ENCODE peak calls at places on chromosomes 3 and 15, in nine cellular contexts. K is T-helper 9 cell, U is NAMALWA, H is AG04449, F is brain microvascular endothelial cell, T is activated gamma-delta T cell treated with Interleukin-2 at 50 U/mL for 16 hours, V is GM13976, P is tibial artery, Z is progenitor cell of endocrine pancreas. Y is an unnamed sample.

GRCh38 chr3:81643721-81644120 is 117.7 kb downstream of the GBE1 start:
- DNase-seq in K (no peak), U (peak), H (peak), F (peak), T (no peak), V (no peak), P (no peak), Z (no peak), Y (no peak)

GRCh38 chr15:95086543-95087252 is 855.3 kb downstream of the MCTP2 start:
- DNase-seq in K (no peak), U (no peak), H (no peak), F (peak), T (no peak), V (no peak), P (no peak), Z (no peak), Y (peak)

GRCh38 chr15:32905481-32905880 is 187.7 kb downstream of the GREM1 start:
- DNase-seq in K (no peak), U (no peak), H (no peak), F (no peak), T (no peak), V (no peak), P (no peak), Z (no peak), Y (no peak)

GRCh38 chr3:101065962-101066361 is 72.7 kb upstream of the ABI3BP start:
- DNase-seq in K (no peak), U (no peak), H (peak), F (peak), T (no peak), V (no peak), P (no peak), Z (no peak), Y (peak)

GRCh38 chr3:5309602-5310001 is 122.1 kb downstream of the EDEM1 start:
- DNase-seq in K (no peak), U (no peak), H (no peak), F (no peak), T (no peak), V (no peak), P (no peak), Z (no peak), Y (no peak)

GRCh38 chr3:49377483-49377882 is 19.3 kb upstream of the GPX1 start:
- DNase-seq in K (no peak), U (peak), H (no peak), F (peak), T (peak), V (peak), P (no peak), Z (no peak), Y (no peak)

GRCh38 chr3:100067589-100067988 is 46.7 kb downstream of the FILIP1L start:
- DNase-seq in K (no peak), U (no peak), H (no peak), F (no peak), T (no peak), V (no peak), P (no peak), Z (no peak), Y (no peak)

GRCh38 chr3:14290631-14291385 is 111.6 kb upstream of the SLC6A6 start:
- DNase-seq in K (no peak), U (no peak), H (no peak), F (no peak), T (no peak), V (no peak), P (no peak), Z (no peak), Y (peak)

GRCh38 chr3:35932995-35933394 is 293.7 kb downstream of the ARPP21 start:
- DNase-seq in K (no peak), U (no peak), H (no peak), F (peak), T (no peak), V (no peak), P (no peak), Z (no peak), Y (peak)

GRCh38 chr15:76147906-76148553 is 88.2 kb downstream of the TMEM266 start:
- DNase-seq in K (peak), U (peak), H (no peak), F (no peak), T (peak), V (peak), P (peak), Z (peak), Y (no peak)

GRCh38 chr3:100043271-100043670 is 71.0 kb downstream of the FILIP1L start:
- DNase-seq in K (no peak), U (no peak), H (no peak), F (no peak), T (no peak), V (no peak), P (no peak), Z (no peak), Y (no peak)

GRCh38 chr15:100373942-100374341 is 32.2 kb upstream of the ADAMTS17 start:
- DNase-seq in K (no peak), U (no peak), H (no peak), F (no peak), T (no peak), V (no peak), P (no peak), Z (no peak), Y (no peak)

GRCh38 chr15:98774756-98775497 is 126.6 kb downstream of the IGF1R start:
- DNase-seq in K (no peak), U (no peak), H (no peak), F (no peak), T (no peak), V (no peak), P (no peak), Z (no peak), Y (no peak)

GRCh38 chr15:70447927-70448698 is 315.2 kb downstream of the UACA start:
- DNase-seq in K (no peak), U (no peak), H (no peak), F (no peak), T (peak), V (no peak), P (peak), Z (no peak), Y (no peak)

GRCh38 chr3:27485853-27486252 is 1.7 kb upstream of the SLC4A7 start:
- DNase-seq in K (no peak), U (no peak), H (no peak), F (no peak), T (no peak), V (no peak), P (no peak), Z (no peak), Y (no peak)